ENCODE peak calls at places on chromosomes 2 and 18, in nine cellular contexts. One of them, this sample, is unnamed.

GRCh38 chr2:4499316-4499715 is 795.9 kb downstream of the DCDC2C start:
- DNase-seq in ELR: no peak
- DNase-seq in activated CD4-positive, alpha-beta T cell treated with anti-CD3 and anti-CD28 coated beads, Interleukin-2, amount 50 U/mL, for 48 hours: no peak
- DNase-seq in GM12864: no peak
- DNase-seq in NCI-H1105: no peak
- DNase-seq in activated T-helper 1 cell treated with anti-CD3 and anti-CD28 coated beads, Interleukin-2, amount 50 U/mL, for 16 hours: no peak
- DNase-seq in activated gamma-delta T cell treated with Interleukin-2 at 50 U/mL for 16 hours: no peak
- DNase-seq in GM12865: no peak
- DNase-seq in hypothalamus: no peak
- DNase-seq in this sample: no peak

GRCh38 chr2:118403658-118404451 is 315.6 kb downstream of the INSIG2 start:
- DNase-seq in ELR: no peak
- DNase-seq in activated CD4-positive, alpha-beta T cell treated with anti-CD3 and anti-CD28 coated beads, Interleukin-2, amount 50 U/mL, for 48 hours: no peak
- DNase-seq in GM12864: no peak
- DNase-seq in NCI-H1105: no peak
- DNase-seq in activated T-helper 1 cell treated with anti-CD3 and anti-CD28 coated beads, Interleukin-2, amount 50 U/mL, for 16 hours: no peak
- DNase-seq in activated gamma-delta T cell treated with Interleukin-2 at 50 U/mL for 16 hours: no peak
- DNase-seq in GM12865: no peak
- DNase-seq in hypothalamus: no peak
- DNase-seq in this sample: no peak

GRCh38 chr2:68931799-68932198 is 20.9 kb downstream of the GKN2 start:
- DNase-seq in ELR: no peak
- DNase-seq in activated CD4-positive, alpha-beta T cell treated with anti-CD3 and anti-CD28 coated beads, Interleukin-2, amount 50 U/mL, for 48 hours: no peak
- DNase-seq in GM12864: no peak
- DNase-seq in NCI-H1105: no peak
- DNase-seq in activated T-helper 1 cell treated with anti-CD3 and anti-CD28 coated beads, Interleukin-2, amount 50 U/mL, for 16 hours: no peak
- DNase-seq in activated gamma-delta T cell treated with Interleukin-2 at 50 U/mL for 16 hours: no peak
- DNase-seq in GM12865: no peak
- DNase-seq in hypothalamus: no peak
- DNase-seq in this sample: no peak

GRCh38 chr18:32308493-32309120 is 118.8 kb downstream of the MEP1B start:
- DNase-seq in ELR: peak
- DNase-seq in activated CD4-positive, alpha-beta T cell treated with anti-CD3 and anti-CD28 coated beads, Interleukin-2, amount 50 U/mL, for 48 hours: no peak
- DNase-seq in GM12864: no peak
- DNase-seq in NCI-H1105: no peak
- DNase-seq in activated T-helper 1 cell treated with anti-CD3 and anti-CD28 coated beads, Interleukin-2, amount 50 U/mL, for 16 hours: no peak
- DNase-seq in activated gamma-delta T cell treated with Interleukin-2 at 50 U/mL for 16 hours: no peak
- DNase-seq in GM12865: no peak
- DNase-seq in hypothalamus: no peak
- DNase-seq in this sample: no peak

GRCh38 chr2:237546876-237547395 is 19.4 kb upstream of the PRLH start:
- DNase-seq in ELR: no peak
- DNase-seq in activated CD4-positive, alpha-beta T cell treated with anti-CD3 and anti-CD28 coated beads, Interleukin-2, amount 50 U/mL, for 48 hours: no peak
- DNase-seq in GM12864: no peak
- DNase-seq in NCI-H1105: no peak
- DNase-seq in activated T-helper 1 cell treated with anti-CD3 and anti-CD28 coated beads, Interleukin-2, amount 50 U/mL, for 16 hours: no peak
- DNase-seq in activated gamma-delta T cell treated with Interleukin-2 at 50 U/mL for 16 hours: no peak
- DNase-seq in GM12865: no peak
- DNase-seq in hypothalamus: no peak
- DNase-seq in this sample: no peak

GRCh38 chr2:68469935-68470334 is 2.5 kb downstream of the APLF start:
- DNase-seq in ELR: no peak
- DNase-seq in activated CD4-positive, alpha-beta T cell treated with anti-CD3 and anti-CD28 coated beads, Interleukin-2, amount 50 U/mL, for 48 hours: no peak
- DNase-seq in GM12864: no peak
- DNase-seq in NCI-H1105: no peak
- DNase-seq in activated T-helper 1 cell treated with anti-CD3 and anti-CD28 coated beads, Interleukin-2, amount 50 U/mL, for 16 hours: no peak
- DNase-seq in activated gamma-delta T cell treated with Interleukin-2 at 50 U/mL for 16 hours: no peak
- DNase-seq in GM12865: no peak
- DNase-seq in hypothalamus: no peak
- DNase-seq in this sample: no peak

GRCh38 chr18:28181616-28182015 is 4.7 kb upstream of the CDH2 start:
- DNase-seq in ELR: no peak
- DNase-seq in activated CD4-positive, alpha-beta T cell treated with anti-CD3 and anti-CD28 coated beads, Interleukin-2, amount 50 U/mL, for 48 hours: no peak
- DNase-seq in GM12864: no peak
- DNase-seq in NCI-H1105: no peak
- DNase-seq in activated T-helper 1 cell treated with anti-CD3 and anti-CD28 coated beads, Interleukin-2, amount 50 U/mL, for 16 hours: no peak
- DNase-seq in activated gamma-delta T cell treated with Interleukin-2 at 50 U/mL for 16 hours: no peak
- DNase-seq in GM12865: no peak
- DNase-seq in hypothalamus: no peak
- DNase-seq in this sample: no peak

GRCh38 chr2:237732790-237733349 is 65.7 kb upstream of the RBM44 start:
- DNase-seq in ELR: no peak
- DNase-seq in activated CD4-positive, alpha-beta T cell treated with anti-CD3 and anti-CD28 coated beads, Interleukin-2, amount 50 U/mL, for 48 hours: no peak
- DNase-seq in GM12864: no peak
- DNase-seq in NCI-H1105: no peak
- DNase-seq in activated T-helper 1 cell treated with anti-CD3 and anti-CD28 coated beads, Interleukin-2, amount 50 U/mL, for 16 hours: no peak
- DNase-seq in activated gamma-delta T cell treated with Interleukin-2 at 50 U/mL for 16 hours: no peak
- DNase-seq in GM12865: no peak
- DNase-seq in hypothalamus: peak
- DNase-seq in this sample: no peak

GRCh38 chr2:216648105-216648504 is 14.9 kb downstream of the IGFBP2 start:
- DNase-seq in ELR: peak
- DNase-seq in activated CD4-positive, alpha-beta T cell treated with anti-CD3 and anti-CD28 coated beads, Interleukin-2, amount 50 U/mL, for 48 hours: no peak
- DNase-seq in GM12864: no peak
- DNase-seq in NCI-H1105: no peak
- DNase-seq in activated T-helper 1 cell treated with anti-CD3 and anti-CD28 coated beads, Interleukin-2, amount 50 U/mL, for 16 hours: no peak
- DNase-seq in activated gamma-delta T cell treated with Interleukin-2 at 50 U/mL for 16 hours: no peak
- DNase-seq in GM12865: no peak
- DNase-seq in hypothalamus: no peak
- DNase-seq in this sample: no peak

GRCh38 chr2:121095257-121096080 is 189.5 kb downstream of the TFCP2L1 start:
- DNase-seq in ELR: peak
- DNase-seq in activated CD4-positive, alpha-beta T cell treated with anti-CD3 and anti-CD28 coated beads, Interleukin-2, amount 50 U/mL, for 48 hours: peak
- DNase-seq in GM12864: no peak
- DNase-seq in NCI-H1105: no peak
- DNase-seq in activated T-helper 1 cell treated with anti-CD3 and anti-CD28 coated beads, Interleukin-2, amount 50 U/mL, for 16 hours: no peak
- DNase-seq in activated gamma-delta T cell treated with Interleukin-2 at 50 U/mL for 16 hours: no peak
- DNase-seq in GM12865: peak
- DNase-seq in hypothalamus: peak
- DNase-seq in this sample: peak

GRCh38 chr2:65728477-65729180 is 296.2 kb upstream of the SPRED2 start:
- DNase-seq in ELR: no peak
- DNase-seq in activated CD4-positive, alpha-beta T cell treated with anti-CD3 and anti-CD28 coated beads, Interleukin-2, amount 50 U/mL, for 48 hours: no peak
- DNase-seq in GM12864: no peak
- DNase-seq in NCI-H1105: no peak
- DNase-seq in activated T-helper 1 cell treated with anti-CD3 and anti-CD28 coated beads, Interleukin-2, amount 50 U/mL, for 16 hours: no peak
- DNase-seq in activated gamma-delta T cell treated with Interleukin-2 at 50 U/mL for 16 hours: no peak
- DNase-seq in GM12865: no peak
- DNase-seq in hypothalamus: no peak
- DNase-seq in this sample: no peak

This sample was measured in progenitor cell of endocrine pancreas.